ENCODE peak calls at places on chromosome 19, in six cellular contexts. U is IMR-90, I is mesenchymal stem cell, Q is neuronal stem cell, H is H1, A is H9. P is an unnamed sample.

GRCh38 chr19:7292950-7293794 is 1.0 kb downstream of the INSR start:
- DNase-seq in U (no peak), I (no peak), Q (no peak), H (peak; percentile 61), A (peak; percentile 33), P (peak; percentile 43)

GRCh38 chr19:58519087-58519354 is 589 bp downstream of the ZBTB45 start:
- DNase-seq in I (peak; percentile 88), H (peak; percentile 82), U (peak; percentile 74), Q (peak; percentile 71), A (peak; percentile 80), P (peak; percentile 68)

GRCh38 chr19:9075064-9075964 is 11.5 kb upstream of the OR1M1 start:
- DNase-seq in I (peak; percentile 72), A (peak; percentile 82), H (peak; percentile 57), Q (peak; percentile 40), U (peak; percentile 83), P (peak; percentile 83)

GRCh38 chr19:44640518-44640917 is 3.2 kb upstream of the PVR start:
- DNase-seq in I (peak; percentile 31), H (no peak), Q (no peak), A (no peak), U (peak; percentile 58), P (peak; percentile 76)

GRCh38 chr19:7605490-7606222 is 10.0 kb downstream of the CAMSAP3 start:
- DNase-seq in A (peak; percentile 84), I (peak; percentile 14), Q (no peak), H (peak; percentile 86), U (no peak), P (peak; percentile 12)

GRCh38 chr19:39686739-39687138 is 17.5 kb upstream of the LGALS14 start:
- DNase-seq in I (no peak), A (no peak), U (no peak), Q (no peak), H (peak; percentile 2), P (no peak)

GRCh38 chr19:29003641-29004409 is 209.1 kb downstream of the UQCRFS1 start:
- DNase-seq in I (no peak), H (no peak), U (no peak), A (no peak), Q (no peak), P (no peak)

GRCh38 chr19:38290631-38291147 is 13.4 kb upstream of the C19orf33 start:
- DNase-seq in Q (no peak), A (no peak), I (peak; percentile 95), H (no peak), U (peak; percentile 98), P (no peak)

GRCh38 chr19:10361569-10362011 is 18.8 kb downstream of the TYK2 start:
- DNase-seq in A (no peak), I (no peak), Q (no peak), H (peak; percentile 44), U (no peak), P (no peak)

GRCh38 chr19:33406521-33407139 is 33.1 kb downstream of the CEBPG start:
- DNase-seq in Q (peak; percentile 76), A (peak; percentile 89), H (peak; percentile 98), U (peak; percentile 39), I (peak; percentile 59), P (peak; percentile 66)

GRCh38 chr19:23558541-23558940 is 128.5 kb downstream of the ZNF675 start:
- DNase-seq in A (no peak), U (no peak), I (no peak), H (no peak), Q (no peak), P (no peak)

GRCh38 chr19:5090780-5091575 is 122.1 kb downstream of the KDM4B start:
- DNase-seq in I (peak; percentile 51), U (peak; percentile 15), Q (peak; percentile 24), A (no peak), H (no peak), P (peak; percentile 33)

GRCh38 chr19:31553112-31553843 is 204.0 kb upstream of the TSHZ3 start:
- DNase-seq in I (no peak), U (no peak), A (no peak), Q (no peak), H (no peak), P (no peak)

GRCh38 chr19:7873304-7874079 is 698 bp downstream of the PRR36 start:
- DNase-seq in Q (no peak), H (peak; percentile 61), A (no peak), U (no peak), I (no peak), P (no peak)

GRCh38 chr19:48393559-48394330 is at the start of gene GRIN2D:
- DNase-seq in A (peak; percentile 64), I (peak; percentile 66), H (peak; percentile 73), U (peak; percentile 33), Q (no peak), P (peak; percentile 74)

GRCh38 chr19:21022996-21023395 is 2.5 kb downstream of the ZNF430 start:
- DNase-seq in U (peak; percentile 66), Q (no peak), H (no peak), I (peak; percentile 48), A (no peak), P (no peak)

GRCh38 chr19:3984908-3985642 is at the start of gene EEF2:
- DNase-seq in A (peak; percentile 81), Q (peak; percentile 91), H (peak; percentile 93), I (peak; percentile 89), U (peak; percentile 87), P (peak; percentile 96)

GRCh38 chr19:33387351-33388230 is 14.1 kb downstream of the CEBPG start:
- DNase-seq in Q (no peak), H (no peak), I (no peak), U (no peak), A (no peak), P (no peak)

GRCh38 chr19:35076657-35077056 is 35.1 kb downstream of the HPN start:
- DNase-seq in H (no peak), A (no peak), I (no peak), U (no peak), Q (no peak), P (no peak)

GRCh38 chr19:2751438-2751830 is 11.6 kb upstream of the SLC39A3 start:
- DNase-seq in Q (no peak), I (no peak), U (no peak), H (no peak), A (no peak), P (no peak)

GRCh38 chr19:30085394-30085793 is 143.4 kb downstream of the URI1 start:
- DNase-seq in I (no peak), A (peak; percentile 68), U (no peak), Q (no peak), H (peak; percentile 62), P (no peak)

GRCh38 chr19:32580353-32580900 is 563 bp upstream of the PDCD5 start:
- DNase-seq in I (peak; percentile 6), U (no peak), Q (no peak), A (peak; percentile 38), H (no peak), P (peak; percentile 44)

GRCh38 chr19:42201489-42202289 is 15.8 kb downstream of the DEDD2 start:
- DNase-seq in I (no peak), U (no peak), A (no peak), Q (no peak), H (no peak), P (peak; percentile 35)
- H4K91ac ChIP-seq in I (no peak overlapping the region), U (no peak overlapping the region), A (no peak overlapping the region), Q (no peak overlapping the region), H (no peak overlapping the region), P (no peak overlapping the region)

GRCh38 chr19:16447015-16447384 is 24.8 kb downstream of the EPS15L1 start:
- DNase-seq in U (peak; percentile 91), H (no peak), Q (no peak), A (no peak), I (peak; percentile 88), P (peak; percentile 93)

GRCh38 chr19:16444273-16444597 is 27.5 kb downstream of the EPS15L1 start:
- DNase-seq in H (no peak), A (no peak), Q (no peak), I (no peak), U (no peak), P (no peak)

GRCh38 chr19:16449330-16449961 is 22.3 kb downstream of the EPS15L1 start:
- DNase-seq in A (no peak), H (no peak), U (peak; percentile 19), I (peak; percentile 29), Q (no peak), P (peak; percentile 88)

GRCh38 chr19:16445238-16446107 is 26.3 kb downstream of the EPS15L1 start:
- DNase-seq in Q (no peak), U (peak; percentile 83), I (peak; percentile 62), A (no peak), H (no peak), P (peak; percentile 81)

GRCh38 chr19:16446108-16447014 is 25.4 kb downstream of the EPS15L1 start:
- DNase-seq in I (no peak), H (no peak), A (no peak), U (peak; percentile 62), Q (no peak), P (no peak)
- H3K9ac ChIP-seq in I (peak overlapping the region; percentile 79), H (no peak overlapping the region), A (peak overlapping the region; percentile 3), U (no peak overlapping the region), Q (no peak overlapping the region), P (no peak overlapping the region)

DNA sequence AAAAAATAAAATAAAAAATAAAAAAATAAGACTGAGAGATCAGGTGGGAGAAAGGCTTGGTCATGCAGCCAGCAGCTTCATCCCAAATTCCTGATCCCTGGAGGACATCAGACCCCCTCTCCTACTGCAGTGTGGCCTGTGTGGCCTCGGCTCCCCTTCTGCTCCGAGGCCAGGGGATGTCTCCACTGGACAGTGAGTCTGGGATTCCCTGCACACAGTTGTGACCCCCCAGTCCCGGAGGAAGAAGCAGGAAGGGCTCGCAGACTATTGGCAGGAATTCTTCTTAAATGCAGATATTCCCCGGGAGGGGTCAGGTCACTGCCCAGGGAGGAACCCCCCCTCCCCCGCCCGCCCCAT is 41.9 kb downstream of the ZNF627 start:
- DNase-seq in H (no peak), U (no peak), I (no peak), Q (no peak), A (no peak), P (no peak)
- H4K91ac ChIP-seq in H (peak overlapping the region; percentile 81), U (no peak overlapping the region), I (no peak overlapping the region), Q (no peak overlapping the region), A (no peak overlapping the region), P (no peak overlapping the region)

DNA sequence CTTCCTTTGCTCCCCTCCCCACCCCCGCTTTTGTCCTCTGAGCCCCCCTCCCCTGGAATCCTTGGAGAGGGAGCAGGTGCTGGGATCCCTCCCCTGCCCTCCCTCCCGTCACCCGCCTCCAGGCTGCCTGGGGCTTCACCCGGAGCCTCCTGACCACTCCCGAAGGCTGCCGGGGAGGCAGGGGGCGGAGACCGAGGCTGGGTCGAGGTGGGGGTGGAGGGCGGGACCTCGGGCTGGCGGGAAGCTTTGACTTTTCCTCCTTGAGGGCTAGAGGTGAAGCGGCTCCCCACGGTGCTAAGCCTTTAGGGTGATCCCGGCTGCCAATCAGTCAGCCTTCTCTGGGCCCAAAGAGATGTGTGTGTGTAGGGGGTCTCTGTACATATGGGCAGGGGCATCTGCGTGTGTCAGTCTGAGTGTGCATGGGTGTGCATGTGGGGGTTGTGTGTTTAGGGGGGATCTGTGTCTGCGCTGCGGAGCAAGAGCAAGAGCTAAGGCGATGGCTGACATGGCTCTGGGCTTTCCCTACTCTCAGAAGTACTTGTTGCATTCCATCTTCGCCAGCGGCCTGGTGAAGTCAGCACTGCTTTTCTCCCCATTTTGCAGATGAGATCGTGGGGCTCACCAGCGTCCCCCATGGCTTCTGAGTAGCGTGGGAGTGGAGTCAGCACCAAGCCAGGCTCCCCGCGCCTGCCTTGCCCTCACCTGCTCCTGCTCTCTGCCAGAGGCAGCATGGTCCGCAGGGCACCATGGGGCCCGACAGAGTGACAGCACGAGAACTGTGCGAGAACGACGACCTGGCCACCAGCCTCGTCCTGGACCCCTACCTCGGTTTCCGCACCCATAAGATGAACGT is 1.7 kb downstream of the KMT5C start:
- DNase-seq in U (peak; percentile 33), A (peak; percentile 90), H (peak; percentile 79), Q (peak; percentile 84), I (peak; percentile 65), P (peak; percentile 50)
- H3K9ac ChIP-seq in U (peak overlapping the region; percentile 20), A (no peak overlapping the region), H (no peak overlapping the region), Q (peak overlapping the region; percentile 80), I (peak overlapping the region; percentile 93), P (no peak overlapping the region)

P was measured in trophoblast cell.